ENCODE peak calls at places on chromosome 19, in five cellular contexts. M, T, C, H and B are unnamed samples.

GRCh38 chr19:35328851-35329285 is at the start of gene CD22:
- DNase-seq in M (no peak), T (no peak), C (no peak), H (no peak), B (no peak)

GRCh38 chr19:29457413-29457812 is 68.4 kb upstream of the VSTM2B start:
- DNase-seq in M (no peak), T (no peak), C (no peak), H (no peak), B (no peak)

GRCh38 chr19:19662866-19663291 is 597 bp downstream of the ATP13A1 start:
- DNase-seq in M (no peak), T (no peak), C (no peak), H (no peak), B (no peak)

GRCh38 chr19:9362905-9363304 is at the start of gene ZNF177:
- DNase-seq in M (no peak), T (no peak), C (no peak), H (peak; percentile 31), B (no peak)

GRCh38 chr19:13990085-13990484 is 16.0 kb downstream of the RFX1 start:
- DNase-seq in M (no peak), T (no peak), C (no peak), H (no peak), B (no peak)

GRCh38 chr19:11766597-11767591 is at the start of gene ZNF441:
- DNase-seq in M (peak; percentile 93), T (peak; percentile 98), C (peak; percentile 99), H (peak; percentile 85), B (peak; percentile 81)

GRCh38 chr19:38315657-38316476 is at the start of gene YIF1B:
- DNase-seq in M (peak; percentile 91), T (peak; percentile 97), C (peak; percentile 98), H (peak; percentile 95), B (peak; percentile 94)

GRCh38 chr19:40217921-40218890 is at the start of gene TTC9B:
- DNase-seq in M (no peak), T (no peak), C (no peak), H (no peak), B (peak; percentile 58)

GRCh38 chr19:7507884-7508283 is 8.0 kb upstream of the ZNF358 start:
- DNase-seq in M (peak; percentile 69), T (no peak), C (peak; percentile 82), H (peak; percentile 65), B (no peak)

GRCh38 chr19:39078436-39079200 is 5.5 kb upstream of the ACP7 start:
- DNase-seq in M (no peak), T (no peak), C (no peak), H (peak; percentile 99), B (no peak)

GRCh38 chr19:35018379-35018778 is 11.9 kb upstream of the SCN1B start:
- DNase-seq in M (no peak), T (no peak), C (no peak), H (no peak), B (no peak)

GRCh38 chr19:23399443-23399842 is 4.2 kb upstream of the ZNF91 start:
- DNase-seq in M (no peak), T (no peak), C (no peak), H (no peak), B (no peak)

GRCh38 chr19:38210458-38210987 is 13.5 kb downstream of the DPF1 start:
- DNase-seq in M (no peak), T (peak; percentile 62), C (no peak), H (no peak), B (no peak)

GRCh38 chr19:16566161-16566560 is 6.1 kb downstream of the SLC35E1 start:
- DNase-seq in M (no peak), T (no peak), C (no peak), H (no peak), B (peak; percentile 89)

GRCh38 chr19:40245506-40246128 is 19.1 kb upstream of the CCNP start:
- DNase-seq in M (no peak), T (no peak), C (no peak), H (no peak), B (no peak)

GRCh38 chr19:3580156-3580955 is 4.9 kb upstream of the GIPC3 start:
- DNase-seq in M (no peak), T (no peak), C (peak; percentile 51), H (peak; percentile 97), B (no peak)

GRCh38 chr19:31512403-31512970 is 163.3 kb upstream of the TSHZ3 start:
- DNase-seq in M (no peak), T (no peak), C (no peak), H (no peak), B (no peak)

GRCh38 chr19:3444695-3445234 is 35.6 kb downstream of the SMIM24 start:
- DNase-seq in M (no peak), T (no peak), C (no peak), H (no peak), B (no peak)

GRCh38 chr19:28472843-28473242 is 740.1 kb downstream of the UQCRFS1 start:
- DNase-seq in M (no peak), T (no peak), C (peak; percentile 44), H (no peak), B (no peak)

GRCh38 chr19:38392707-38393308 is 4.3 kb downstream of the SPRED3 start:
- DNase-seq in M (no peak), T (no peak), C (no peak), H (peak; percentile 40), B (no peak)

GRCh38 chr19:32222594-32222993 is 122.8 kb upstream of the ZNF507 start:
- DNase-seq in M (no peak), T (no peak), C (no peak), H (no peak), B (no peak)

GRCh38 chr19:21022996-21023395 is 2.5 kb downstream of the ZNF430 start:
- DNase-seq in M (no peak), T (no peak), C (no peak), H (peak; percentile 80), B (no peak)

GRCh38 chr19:32642771-32643170 is 32.2 kb downstream of the ANKRD27 start:
- DNase-seq in M (no peak), T (no peak), C (no peak), H (no peak), B (peak; percentile 26)

GRCh38 chr19:16461630-16462051 is 10.1 kb downstream of the EPS15L1 start:
- DNase-seq in M (no peak), T (peak; percentile 67), C (no peak), H (no peak), B (no peak)

GRCh38 chr19:3324405-3324856 is 42.0 kb upstream of the NFIC start:
- DNase-seq in M (no peak), T (no peak), C (peak; percentile 47), H (no peak), B (peak; percentile 65)

GRCh38 chr19:19342086-19343015 is 21.7 kb downstream of the MAU2 start:
- DNase-seq in M (no peak), T (peak; percentile 50), C (no peak), H (no peak), B (no peak)

GRCh38 chr19:31503211-31503610 is 154.0 kb upstream of the TSHZ3 start:
- DNase-seq in M (no peak), T (no peak), C (no peak), H (no peak), B (no peak)

GRCh38 chr19:8615813-8616596 is 5.5 kb upstream of the ADAMTS10 start:
- DNase-seq in M (no peak), T (no peak), C (peak; percentile 63), H (no peak), B (peak; percentile 49)

GRCh38 chr19:16628984-16629691 is 1.1 kb upstream of the MED26 start:
- DNase-seq in M (no peak), T (peak; percentile 65), C (peak; percentile 39), H (no peak), B (no peak)

GRCh38 chr19:39544201-39544903 is 4.4 kb upstream of the EID2 start:
- DNase-seq in M (no peak), T (no peak), C (no peak), H (no peak), B (no peak)

DNA sequence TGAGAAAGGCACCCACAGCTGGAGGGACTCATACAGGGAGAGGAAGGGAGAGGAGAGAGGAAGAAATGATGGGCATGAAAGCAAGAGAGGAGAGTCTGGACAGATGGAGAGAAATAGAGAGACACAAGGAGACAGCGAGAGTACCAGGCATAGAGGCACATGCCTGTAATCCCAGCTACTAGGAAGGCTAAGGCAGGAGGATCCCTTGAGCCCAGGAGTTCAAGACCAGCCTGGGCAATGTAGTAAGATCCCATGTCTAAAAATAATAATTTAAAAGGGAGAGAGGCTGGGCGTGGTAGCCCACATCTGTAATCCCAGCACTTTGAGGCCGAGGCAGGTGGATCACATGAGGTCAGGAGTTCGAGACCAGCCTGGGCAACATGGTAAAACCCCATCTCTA is 9.3 kb downstream of the UNC13A start:
- DNase-seq in M (no peak), T (no peak), C (no peak), H (no peak), B (no peak)
- H3K27me3 ChIP-seq in M (no peaks in the 10 kb centered on the region), T (no peaks in the 10 kb centered on the region), C (no peaks in the 10 kb centered on the region), H (no peaks in the 10 kb centered on the region), B (peaks cover 19% of the 10 kb centered on the region)

GRCh38 chr19:55855160-55855559 is 18.8 kb downstream of the NLRP4 start:
- DNase-seq in M (no peak), T (no peak), C (no peak), H (no peak), B (no peak)

GRCh38 chr19:55858401-55858800 is 22.1 kb downstream of the NLRP4 start:
- DNase-seq in M (no peak), T (no peak), C (no peak), H (no peak), B (no peak)

GRCh38 chr19:55857149-55857548 is 20.8 kb downstream of the NLRP4 start:
- DNase-seq in M (no peak), T (no peak), C (no peak), H (no peak), B (no peak)

GRCh38 chr19:55857974-55858373 is 21.6 kb downstream of the NLRP4 start:
- DNase-seq in M (no peak), T (no peak), C (no peak), H (no peak), B (no peak)
- H3K4me1 ChIP-seq in M (no peaks in the 10 kb centered on the region), T (no peaks in the 10 kb centered on the region), C (no peaks in the 10 kb centered on the region), H (no peaks in the 10 kb centered on the region), B (no peaks in the 10 kb centered on the region)

DNA sequence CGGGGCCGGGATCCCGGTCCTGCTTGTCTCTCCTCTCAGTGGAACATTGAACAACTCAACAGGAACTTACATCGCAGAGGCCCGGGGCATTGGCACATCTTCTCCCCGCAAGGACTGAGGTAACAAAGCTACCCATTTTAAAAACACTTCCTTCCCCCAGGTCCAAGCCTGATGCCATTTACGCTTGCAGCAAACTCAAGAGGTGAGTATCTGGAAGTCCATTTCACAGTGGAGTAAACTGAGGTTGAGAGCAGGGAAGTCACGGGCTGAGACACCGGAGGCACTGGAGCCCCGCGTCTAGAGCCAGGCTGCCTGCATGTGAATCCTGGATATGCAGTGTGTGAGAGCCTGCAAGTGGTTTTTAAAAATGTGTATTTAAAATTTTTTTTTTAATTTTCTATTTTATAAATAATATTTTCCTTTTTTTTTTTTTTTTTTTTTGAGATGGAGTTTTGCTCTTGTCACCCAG is 492 bp upstream of the PGLYRP1 start:
- DNase-seq in M (no peak), T (no peak), C (no peak), H (no peak), B (no peak)
- H3K27ac ChIP-seq in M (no peak overlapping the region), T (no peak overlapping the region), C (no peak overlapping the region), H (no peak overlapping the region), B (no peak overlapping the region)

GRCh38 chr19:18000480-18000980 is 7.4 kb upstream of the ARRDC2 start:
- DNase-seq in M (no peak), T (no peak), C (no peak), H (no peak), B (no peak)
- H3K27me3 ChIP-seq in M (no peaks in the 10 kb centered on the region), T (no peaks in the 10 kb centered on the region), C (no peaks in the 10 kb centered on the region), H (no peaks in the 10 kb centered on the region), B (no peaks in the 10 kb centered on the region)

GRCh38 chr19:2050991-2051770 is at the start of gene MKNK2:
- DNase-seq in M (peak; percentile 58), T (peak; percentile 91), C (peak; percentile 86), H (peak; percentile 35), B (peak; percentile 97)
- H3K4me1 ChIP-seq in M (peaks cover 32% of the 10 kb centered on the region), T (peaks cover 73% of the 10 kb centered on the region), C (peaks cover 49% of the 10 kb centered on the region), H (peaks cover 30% of the 10 kb centered on the region), B (peaks cover 65% of the 10 kb centered on the region)